ENCODE peak calls at places on chromosome 18, in five cellular contexts. U is EL; V is RPMI8226; W is stimulated activated CD8-positive, alpha-beta memory T cell treated with anti-CD3 and anti-CD28 coated beads, Interleukin-15, amount 100 ng/mL, for 24 hours; O is left kidney. Y is an unnamed sample.
A peak's percentile ranks its signal among the peaks of the same experiment; 100 is the strongest.

GRCh38 chr18:62224229-62224628 is 37.2 kb downstream of the RELCH start:
- DNase-seq in W (no peak), U (no peak), O (no peak), V (no peak), Y (no peak)

GRCh38 chr18:6920099-6920955 is 190.8 kb downstream of the ARHGAP28 start:
- DNase-seq in U (peak; percentile 71), V (peak; percentile 69), O (peak; percentile 90), W (no peak), Y (no peak)

GRCh38 chr18:39199231-39199855 is 1633.7 kb upstream of the CELF4 start:
- DNase-seq in O (no peak), U (no peak), V (no peak), W (no peak), Y (no peak)

GRCh38 chr18:73677458-73677857 is 470.2 kb downstream of the FBXO15 start:
- DNase-seq in U (peak; percentile 21), O (no peak), W (no peak), V (no peak), Y (no peak)

GRCh38 chr18:40004246-40004645 is 1950.8 kb upstream of the PIK3C3 start:
- DNase-seq in U (no peak), V (no peak), W (no peak), O (no peak), Y (no peak)

GRCh38 chr18:57901819-57902600 is 98.9 kb upstream of the ATP8B1 start:
- DNase-seq in O (no peak), U (no peak), V (peak; percentile 36), W (no peak), Y (no peak)

GRCh38 chr18:23593720-23594119 is 7.4 kb upstream of the NPC1 start:
- DNase-seq in O (no peak), V (no peak), W (no peak), U (peak; percentile 89), Y (peak; percentile 87)

GRCh38 chr18:48975817-48976649 is 25.3 kb upstream of the SMAD7 start:
- DNase-seq in V (peak; percentile 75), U (peak; percentile 75), O (peak; percentile 92), W (peak; percentile 29), Y (peak; percentile 64)

GRCh38 chr18:56815926-56816325 is 164.8 kb downstream of the WDR7 start:
- DNase-seq in W (no peak), U (peak; percentile 60), O (peak; percentile 5), V (no peak), Y (no peak)

GRCh38 chr18:33560686-33561370 is 17.2 kb upstream of the ASXL3 start:
- DNase-seq in U (no peak), O (no peak), V (peak; percentile 73), W (no peak), Y (no peak)

GRCh38 chr18:34767601-34768027 is 57.5 kb downstream of the DTNA start:
- DNase-seq in V (no peak), O (no peak), U (peak; percentile 88), W (no peak), Y (peak; percentile 57)

GRCh38 chr18:9849407-9849961 is 36.3 kb upstream of the TXNDC2 start:
- DNase-seq in O (peak; percentile 67), U (no peak), W (no peak), V (no peak), Y (no peak)

GRCh38 chr18:3649559-3650426 is 199.8 kb downstream of the TGIF1 start:
- DNase-seq in V (no peak), U (peak; percentile 87), O (no peak), W (no peak), Y (no peak)

GRCh38 chr18:21979171-21979560 is 190.2 kb upstream of the GATA6 start:
- DNase-seq in O (peak; percentile 73), W (no peak), U (no peak), V (no peak), Y (no peak)

GRCh38 chr18:10872297-10872696 is 277.1 kb downstream of the PIEZO2 start:
- DNase-seq in U (no peak), O (no peak), V (no peak), W (no peak), Y (no peak)

GRCh38 chr18:36547544-36547943 is 250.0 kb downstream of the FHOD3 start:
- DNase-seq in W (no peak), U (no peak), O (no peak), V (no peak), Y (no peak)

GRCh38 chr18:50231621-50232020 is 34.7 kb downstream of the CFAP53 start:
- DNase-seq in V (no peak), O (no peak), W (no peak), U (no peak), Y (peak; percentile 67)

GRCh38 chr18:2368102-2368501 is 203.2 kb downstream of the METTL4 start:
- DNase-seq in W (no peak), V (no peak), O (no peak), U (no peak), Y (no peak)

GRCh38 chr18:28045880-28046279 is 131.1 kb downstream of the CDH2 start:
- DNase-seq in U (peak; percentile 61), W (no peak), V (no peak), O (no peak), Y (no peak)

GRCh38 chr18:79070486-79070885 is 1.3 kb downstream of the ATP9B start:
- DNase-seq in V (no peak), O (no peak), U (no peak), W (no peak), Y (peak; percentile 23)

GRCh38 chr18:8439091-8439490 is 170.1 kb upstream of the RAB12 start:
- DNase-seq in W (no peak), O (no peak), U (peak; percentile 17), V (no peak), Y (no peak)

GRCh38 chr18:24930478-24930877 is 421.5 kb downstream of the ZNF521 start:
- DNase-seq in W (no peak), O (no peak), U (no peak), V (no peak), Y (no peak)

GRCh38 chr18:34624551-34624950 is 85.5 kb upstream of the DTNA start:
- DNase-seq in O (no peak), U (no peak), V (no peak), W (no peak), Y (no peak)

GRCh38 chr18:58848685-58849084 is 16.0 kb upstream of the ZNF532 start:
- DNase-seq in W (no peak), V (no peak), O (no peak), U (peak; percentile 87), Y (no peak)

GRCh38 chr18:9653390-9653789 is 39.0 kb upstream of the PPP4R1 start:
- DNase-seq in V (no peak), O (peak; percentile 18), U (peak; percentile 54), W (no peak), Y (no peak)

GRCh38 chr18:47226660-47227059 is 24.8 kb downstream of the SKOR2 start:
- DNase-seq in W (no peak), U (no peak), O (no peak), V (no peak), Y (peak; percentile 3)

GRCh38 chr18:60950634-60951033 is 382.6 kb upstream of the CDH20 start:
- DNase-seq in W (no peak), V (no peak), O (no peak), U (no peak), Y (no peak)

GRCh38 chr18:58095251-58095650 is 51.2 kb downstream of the NEDD4L start:
- DNase-seq in U (no peak), O (peak; percentile 74), W (no peak), V (no peak), Y (no peak)

GRCh38 chr18:58117685-58118403 is 73.8 kb downstream of the NEDD4L start:
- DNase-seq in U (peak; percentile 73), O (no peak), V (peak; percentile 64), W (no peak), Y (peak; percentile 56)

GRCh38 chr18:64807560-64807959 is 658.7 kb upstream of the LINC00305 start:
- DNase-seq in U (no peak), W (no peak), V (no peak), O (no peak), Y (no peak)

GRCh38 chr18:8630546-8630945 is 21.3 kb downstream of the RAB12 start:
- DNase-seq in O (no peak), U (no peak), W (no peak), V (no peak), Y (no peak)

GRCh38 chr18:45690975-45691815 is 32.8 kb upstream of the SLC14A1 start:
- DNase-seq in U (peak; percentile 75), O (peak; percentile 92), W (peak; percentile 54), V (peak; percentile 74), Y (peak; percentile 70)

GRCh38 chr18:45774065-45774521 is 50.1 kb downstream of the SLC14A1 start:
- DNase-seq in W (no peak), U (peak; percentile 21), O (no peak), V (no peak), Y (no peak)

GRCh38 chr18:11309172-11309571 is 159.8 kb upstream of the PIEZO2 start:
- DNase-seq in V (peak; percentile 43), U (peak; percentile 46), O (peak; percentile 7), W (no peak), Y (peak; percentile 22)

GRCh38 chr18:9095297-9096012 is 7.0 kb upstream of the NDUFV2 start:
- DNase-seq in U (peak; percentile 37), V (no peak), O (no peak), W (no peak), Y (no peak)

GRCh38 chr18:74951165-74951760 is 257.7 kb downstream of the PTGR3 start:
- DNase-seq in V (no peak), W (no peak), U (peak; percentile 90), O (no peak), Y (no peak)

Y was measured in RKO.